ENCODE peak calls at places on chromosomes 13 and 19, in eight cellular contexts. S is left lung, I is tibial nerve, K is thoracic aorta, P is fibroblast of lung, G is transverse colon, F is heart left ventricle, O is K562. H is an unnamed sample.

GRCh38 chr19:39356647-39357046 is 14.4 kb downstream of the SAMD4B start:
- DNase-seq in S (no peak), I (no peak), K (no peak), P (no peak), G (no peak), F (no peak), O (peak; percentile 86), H (no peak)

GRCh38 chr13:74040200-74040599 is 94.0 kb downstream of the KLF12 start:
- DNase-seq in S (no peak), I (no peak), K (no peak), P (peak; percentile 33), G (peak; percentile 41), F (peak; percentile 59), O (peak; percentile 14), H (peak; percentile 31)

GRCh38 chr19:11479090-11479469 is 1.8 kb downstream of the ELAVL3 start:
- DNase-seq in S (no peak), I (no peak), K (no peak), P (no peak), G (no peak), F (no peak), O (no peak), H (no peak)

GRCh38 chr19:40284501-40285352 is at the start of gene AKT2:
- DNase-seq in S (no peak), I (peak; percentile 18), K (no peak), P (peak; percentile 49), G (no peak), F (peak; percentile 78), O (peak; percentile 86), H (peak; percentile 35)

GRCh38 chr19:16447015-16447384 is 24.8 kb downstream of the EPS15L1 start:
- DNase-seq in S (peak; percentile 90), I (peak; percentile 85), K (no peak), P (peak; percentile 92), G (peak; percentile 50), F (peak; percentile 90), O (peak; percentile 80), H (peak; percentile 92)

GRCh38 chr13:60727140-60727539 is 330.1 kb downstream of the TDRD3 start:
- DNase-seq in S (no peak), I (no peak), K (no peak), P (no peak), G (no peak), F (no peak), O (no peak), H (no peak)

GRCh38 chr19:8097681-8098567 is 45.4 kb downstream of the CCL25 start:
- DNase-seq in S (no peak), I (no peak), K (no peak), P (no peak), G (no peak), F (no peak), O (no peak), H (no peak)

GRCh38 chr19:49196527-49197240 is 39.1 kb downstream of the TRPM4 start:
- DNase-seq in S (peak; percentile 72), I (no peak), K (no peak), P (no peak), G (peak; percentile 59), F (peak; percentile 68), O (no peak), H (no peak)

GRCh38 chr13:90565985-90566713 is 781.3 kb upstream of the MIR17HG start:
- DNase-seq in S (no peak), I (no peak), K (no peak), P (no peak), G (no peak), F (no peak), O (no peak), H (no peak)

GRCh38 chr13:41544824-41545707 is 87.7 kb downstream of the RGCC start:
- DNase-seq in S (no peak), I (no peak), K (no peak), P (no peak), G (no peak), F (no peak), O (no peak), H (no peak)

GRCh38 chr19:55674841-55675660 is at the start of gene EPN1:
- DNase-seq in S (peak; percentile 99), I (peak; percentile 89), K (peak; percentile 75), P (peak; percentile 96), G (peak; percentile 98), F (peak; percentile 98), O (peak; percentile 99), H (peak; percentile 93)
- H3K36me3 ChIP-seq in S (peaks cover 66% of the 10 kb centered on the region), I (peaks cover 58% of the 10 kb centered on the region), K (peaks cover 36% of the 10 kb centered on the region), P (peaks cover 24% of the 10 kb centered on the region), G (peaks cover 19% of the 10 kb centered on the region), F (peaks cover 46% of the 10 kb centered on the region), O (peaks cover 82% of the 10 kb centered on the region), H (peaks cover 61% of the 10 kb centered on the region)

DNA sequence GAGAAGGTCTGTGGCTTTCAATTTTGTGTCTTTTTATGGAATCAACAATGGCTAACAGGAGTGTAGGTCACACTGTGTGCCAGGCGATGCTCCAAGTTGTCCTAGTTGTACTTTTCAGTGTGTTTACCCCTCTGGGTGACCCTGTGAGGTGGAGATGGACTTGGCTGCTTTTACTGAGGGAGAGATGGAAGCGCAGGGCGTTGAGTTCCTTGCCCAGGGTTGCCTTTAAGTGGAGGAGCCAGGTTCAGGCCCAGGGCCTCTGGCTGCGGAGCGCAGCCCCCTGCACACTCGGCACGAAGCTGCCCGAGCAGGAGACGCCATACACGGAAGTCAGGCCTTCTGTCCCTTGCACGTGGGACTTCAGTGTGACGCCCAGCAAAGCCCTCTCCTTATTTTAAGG is 112.8 kb downstream of the RAB20 start:
- DNase-seq in S (peak; percentile 58), I (no peak), K (no peak), P (no peak), G (no peak), F (no peak), O (no peak), H (peak; percentile 66)
- H3K4me1 ChIP-seq in S (peaks cover under 1% of the 10 kb centered on the region), I (no peaks in the 10 kb centered on the region), K (peaks cover 6% of the 10 kb centered on the region), P (peaks cover 21% of the 10 kb centered on the region), G (no peaks in the 10 kb centered on the region), F (no peaks in the 10 kb centered on the region), O (no peaks in the 10 kb centered on the region), H (peaks cover 23% of the 10 kb centered on the region)

DNA sequence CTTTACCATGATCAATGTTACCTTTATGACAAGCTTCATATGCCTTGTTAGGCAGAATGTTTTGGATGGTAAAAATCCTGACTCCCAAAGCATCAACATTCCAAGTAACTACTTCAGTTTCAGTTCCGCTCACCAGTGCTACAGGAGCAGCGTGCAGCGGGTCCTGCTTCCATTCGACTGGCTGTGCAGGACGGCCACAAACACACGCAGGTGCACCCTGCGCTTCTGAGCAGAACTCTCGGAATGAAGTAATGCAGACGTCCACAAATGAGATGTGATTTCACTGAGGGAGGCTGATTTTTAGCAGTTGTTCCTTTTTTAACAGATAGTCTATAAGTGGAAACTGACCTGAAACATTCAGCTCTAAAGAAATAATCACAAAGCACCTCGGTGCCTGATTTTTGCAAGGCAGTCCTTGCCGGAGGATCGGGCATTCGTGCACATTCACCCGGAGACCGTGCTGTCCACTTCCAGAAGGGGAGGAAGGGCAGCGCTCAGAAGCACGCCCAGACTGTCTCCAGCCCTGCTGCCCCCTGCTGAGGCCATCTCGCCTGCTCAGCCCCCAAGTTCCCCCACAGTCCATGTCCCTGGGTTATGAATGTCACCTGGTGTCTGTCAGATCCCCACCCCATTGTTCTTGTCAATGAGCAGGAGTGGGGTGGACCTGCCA is 85.8 kb downstream of the RAB20 start:
- DNase-seq in S (no peak), I (no peak), K (no peak), P (no peak), G (no peak), F (no peak), O (no peak), H (no peak)
- TF ChIP-seq CTCF in S (no peak), I (no peak), K (no peak), P (no peak), G (no peak), F (no peak), O (no peak), H (no peak)

DNA sequence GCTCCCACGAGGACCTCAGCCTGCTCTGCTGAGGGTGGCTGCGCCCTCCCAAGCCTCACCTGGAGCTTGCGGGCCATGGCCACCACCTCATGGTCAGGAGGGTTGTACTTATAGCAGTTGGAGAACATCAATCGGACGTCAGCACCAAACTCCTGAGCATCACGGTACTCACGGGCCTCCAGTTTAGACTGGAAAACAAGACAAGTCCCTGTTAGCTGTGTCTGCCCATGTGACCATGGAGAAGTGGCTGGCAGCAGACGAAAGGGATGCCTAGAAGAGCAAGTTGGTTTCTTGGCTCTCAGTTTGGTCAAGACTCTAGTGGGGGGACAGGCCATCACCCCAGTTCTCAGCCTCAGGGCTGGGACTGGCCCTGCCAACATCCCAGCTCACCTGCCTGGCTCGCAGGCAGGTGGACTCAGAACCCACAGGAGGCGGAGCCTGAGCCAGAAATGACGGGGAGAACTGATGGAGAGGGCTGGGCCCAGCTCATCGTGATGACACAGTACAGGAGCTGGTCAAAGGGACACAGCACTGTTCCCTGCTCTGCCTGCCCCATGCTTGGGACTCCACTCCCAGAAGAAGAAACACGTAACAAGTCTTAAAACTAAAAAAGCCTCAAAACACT is 31.2 kb upstream of the EPHX3 start:
- DNase-seq in S (peak; percentile 54), I (no peak), K (no peak), P (no peak), G (no peak), F (no peak), O (no peak), H (no peak)
- H3K36me3 ChIP-seq in S (peaks cover 97% of the 10 kb centered on the region), I (peaks cover 89% of the 10 kb centered on the region), K (peaks cover 71% of the 10 kb centered on the region), P (peaks cover 37% of the 10 kb centered on the region), G (peaks cover 32% of the 10 kb centered on the region), F (peaks cover 91% of the 10 kb centered on the region), O (peaks cover 100% of the 10 kb centered on the region), H (peaks cover 54% of the 10 kb centered on the region)